ENCODE peak calls at places on chromosomes 11 and 22, in four cellular contexts. S is heart right ventricle; G is CD8-positive, alpha-beta T cell; E is adipocyte. J is an unnamed sample. For H3K9me3, the result is how much of the 10 kb centered on the place peaks cover.

GRCh38 chr11:102007567-102008437 is 39.4 kb upstream of the CFAP300 start:
- DNase-seq in G (no peak), E (peak), S (no peak), J (peak)

GRCh38 chr11:61861634-61862033 is 29.7 kb downstream of the FADS3 start:
- DNase-seq in E (no peak), S (peak), G (no peak), J (no peak)

GRCh38 chr11:121328213-121328966 is 35.8 kb downstream of the SC5D start:
- DNase-seq in S (no peak), G (peak), E (no peak), J (no peak)

GRCh38 chr22:37169412-37169811 is 18.6 kb downstream of the C1QTNF6 start:
- DNase-seq in E (no peak), G (no peak), S (no peak), J (no peak)

GRCh38 chr11:8080069-8080670 is 841 bp upstream of the TUB start:
- DNase-seq in S (no peak), G (no peak), E (no peak), J (no peak)

GRCh38 chr22:19892249-19892879 is 37.7 kb upstream of the GNB1L start:
- DNase-seq in S (no peak), E (no peak), G (peak), J (no peak)

GRCh38 chr11:112294688-112295340 is 34.2 kb upstream of the PLET1 start:
- DNase-seq in E (no peak), G (no peak), S (no peak), J (peak)

GRCh38 chr11:17915500-17916143 is 97.2 kb downstream of the SERGEF start:
- DNase-seq in E (no peak), G (no peak), S (no peak), J (no peak)

GRCh38 chr11:75388386-75389275 is 10.7 kb upstream of the RPS3 start:
- DNase-seq in S (peak), E (peak), G (peak), J (peak)

GRCh38 chr11:23765862-23766261 is 731.0 kb upstream of the LUZP2 start:
- DNase-seq in E (peak), S (no peak), G (no peak), J (no peak)

GRCh38 chr22:19819911-19820879 is 34.5 kb downstream of the GNB1L start:
- DNase-seq in E (no peak), S (no peak), G (peak), J (no peak)

GRCh38 chr11:24932110-24933000 is 435.5 kb downstream of the LUZP2 start:
- DNase-seq in G (no peak), E (no peak), S (no peak), J (no peak)

DNA sequence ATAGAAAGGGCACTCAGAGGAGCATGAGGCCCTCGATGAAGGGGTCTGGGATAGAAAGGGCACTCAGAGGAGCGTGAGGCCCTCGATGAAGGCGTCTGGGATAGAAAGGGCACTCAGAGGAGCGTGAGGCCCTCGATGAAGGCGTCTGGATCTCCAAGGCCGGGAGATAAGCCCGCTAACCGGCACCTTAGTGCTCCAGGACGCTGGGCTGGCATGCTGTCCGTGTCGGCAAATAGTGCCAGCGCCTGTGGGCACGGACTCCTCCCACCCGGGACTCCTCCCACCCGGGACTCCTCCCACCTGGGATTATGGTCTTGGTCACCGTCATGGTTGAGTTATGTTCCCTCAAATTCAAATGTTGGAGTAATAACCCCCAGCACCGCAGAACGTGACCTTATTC is 725.3 kb downstream of the BRD1 start:
- DNase-seq in E (no peak), G (no peak), S (no peak), J (no peak)
- H3K9me3 ChIP-seq in E (under half), G (under half), S (under half), J (under half)

GRCh38 chr22:48303360-48303725 is 1524.3 kb downstream of the BRD1 start:
- DNase-seq in E (no peak), G (no peak), S (no peak), J (no peak)

GRCh38 chr22:48301421-48301820 is 1526.3 kb downstream of the BRD1 start:
- DNase-seq in E (no peak), S (no peak), G (peak), J (no peak)

GRCh38 chr22:48301908-48302307 is 1525.8 kb downstream of the BRD1 start:
- DNase-seq in G (peak), E (no peak), S (no peak), J (no peak)

GRCh38 chr22:48300877-48301276 is 1526.8 kb downstream of the BRD1 start:
- DNase-seq in S (no peak), E (no peak), G (no peak), J (no peak)

GRCh38 chr22:48302657-48303359 is 1524.9 kb downstream of the BRD1 start:
- DNase-seq in S (no peak), E (no peak), G (peak), J (no peak)
- H3K9me3 ChIP-seq in S (under half), E (under half), G (under half), J (under half)

DNA sequence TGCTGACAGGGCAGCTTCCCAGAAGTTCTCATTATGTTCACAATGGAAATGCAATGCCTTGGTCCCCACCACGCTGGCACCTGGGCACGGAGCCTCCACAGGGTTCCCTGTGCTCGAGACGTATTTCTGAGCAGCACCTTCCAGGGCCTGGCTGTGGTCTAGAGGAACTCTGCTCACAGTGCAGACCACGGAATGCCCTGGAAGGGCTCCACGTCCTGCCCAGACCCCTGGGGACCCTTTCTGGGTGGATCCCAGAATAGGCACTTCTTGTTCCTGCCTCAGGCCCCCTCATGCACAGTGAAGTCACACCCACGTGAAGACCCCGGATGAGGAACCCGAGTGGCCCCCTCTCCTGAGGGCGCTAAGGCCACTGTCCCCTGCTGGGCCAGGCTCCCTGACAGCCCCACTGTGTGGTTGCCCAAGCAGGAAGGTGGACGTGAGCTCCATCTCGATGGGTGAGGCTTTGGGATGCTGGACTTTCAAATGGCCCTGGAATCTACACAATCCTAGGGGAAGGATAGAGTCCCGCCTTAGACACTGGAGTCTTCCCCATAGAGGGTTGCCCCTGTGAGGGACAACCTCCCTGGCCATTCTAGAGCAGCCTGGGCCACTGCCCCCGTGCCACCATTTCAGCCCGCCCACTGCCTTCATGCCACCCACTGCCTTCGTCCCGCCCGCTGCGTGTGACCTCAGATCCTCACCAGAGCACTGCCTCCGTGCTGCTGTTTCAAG is 1106.8 kb downstream of the BRD1 start:
- DNase-seq in G (no peak), E (no peak), S (no peak), J (no peak)
- H3K9me3 ChIP-seq in G (under half), E (under half), S (under half), J (under half)

DNA sequence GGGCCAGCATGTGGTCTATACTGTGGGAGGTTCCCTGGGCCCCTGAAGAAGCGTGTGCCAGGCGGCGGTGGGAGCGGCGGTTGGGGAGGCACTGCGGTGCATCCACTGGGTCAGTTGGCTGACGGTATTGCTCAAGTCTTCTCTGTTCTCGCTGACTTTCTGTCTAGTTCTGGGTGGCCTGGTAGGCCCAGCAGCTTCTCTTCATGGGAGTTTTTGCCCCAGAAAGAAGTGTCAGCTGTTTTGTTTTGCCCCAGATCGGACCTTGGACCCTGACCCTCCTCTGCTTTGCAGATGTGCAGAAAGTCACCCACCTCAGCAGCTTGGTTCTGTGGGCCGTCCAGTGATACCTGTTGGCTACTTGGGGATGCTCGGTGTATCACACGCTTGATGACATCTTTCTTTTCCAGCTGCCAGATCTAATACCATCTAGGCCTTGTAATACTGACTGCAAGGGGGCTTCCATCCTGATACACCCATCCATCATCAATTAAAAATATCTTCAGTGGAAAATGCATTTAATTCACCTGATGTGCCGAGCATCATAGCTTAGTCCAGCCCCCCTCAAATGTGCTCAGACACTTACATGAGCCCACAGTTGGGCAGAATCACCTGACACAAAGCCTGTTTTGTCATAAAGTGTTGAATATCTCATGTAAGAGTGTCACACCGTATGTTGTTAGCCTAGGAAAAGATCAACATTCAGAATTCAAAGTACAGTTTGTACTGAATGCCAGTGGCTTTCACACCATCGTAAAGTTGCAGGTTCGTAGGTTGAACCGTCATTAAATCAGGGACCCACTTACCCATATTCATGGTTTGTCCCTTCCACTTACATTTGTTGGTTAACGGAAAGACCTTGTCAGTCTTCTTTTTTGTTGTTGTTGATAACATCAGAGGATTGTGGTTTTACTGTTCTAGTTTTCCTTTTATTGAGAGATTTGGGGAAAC is 13.9 kb downstream of the ZBED4 start:
- DNase-seq in E (no peak), G (no peak), S (no peak), J (no peak)
- H3K9me3 ChIP-seq in E (under half), G (under half), S (under half), J (under half)

GRCh38 chr11:13772223-13773046 is 104.0 kb downstream of the FAR1 start:
- DNase-seq in S (peak), G (no peak), E (peak), J (peak)

GRCh38 chr11:13767461-13767860 is 99.0 kb downstream of the FAR1 start:
- DNase-seq in G (no peak), S (no peak), E (no peak), J (no peak)

GRCh38 chr11:13765886-13766285 is 97.4 kb downstream of the FAR1 start:
- DNase-seq in S (no peak), E (no peak), G (no peak), J (no peak)

GRCh38 chr11:13769188-13769587 is 100.7 kb downstream of the FAR1 start:
- DNase-seq in E (no peak), G (no peak), S (no peak), J (no peak)
- H3K9me3 ChIP-seq in E (under half), G (under half), S (under half), J (under half)

GRCh38 chr11:96622026-96622634 is 232.3 kb downstream of the JRKL start:
- DNase-seq in G (no peak), E (no peak), S (peak), J (no peak)

DNA sequence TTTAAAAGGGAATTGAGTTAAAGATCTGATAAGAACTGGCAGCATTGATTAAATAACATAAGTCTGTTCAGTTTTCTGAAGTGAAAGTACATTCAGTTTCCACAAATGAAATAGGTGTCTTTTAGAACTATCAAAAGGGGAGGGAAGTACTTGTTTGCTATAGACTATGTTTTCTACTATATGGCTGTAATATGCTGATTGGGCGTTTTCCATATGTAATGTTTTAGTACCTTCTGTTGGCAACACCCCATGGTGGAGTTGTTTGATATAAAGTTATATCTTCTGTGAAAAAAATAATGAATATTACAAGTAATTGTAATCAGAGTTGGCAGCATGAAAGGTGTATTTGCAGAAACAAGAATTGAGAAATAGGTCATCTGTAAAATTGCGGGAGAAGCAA is 237.6 kb downstream of the JRKL start:
- DNase-seq in E (no peak), S (no peak), G (no peak), J (no peak)
- H3K9me3 ChIP-seq in E (under half), S (under half), G (under half), J (under half)

DNA sequence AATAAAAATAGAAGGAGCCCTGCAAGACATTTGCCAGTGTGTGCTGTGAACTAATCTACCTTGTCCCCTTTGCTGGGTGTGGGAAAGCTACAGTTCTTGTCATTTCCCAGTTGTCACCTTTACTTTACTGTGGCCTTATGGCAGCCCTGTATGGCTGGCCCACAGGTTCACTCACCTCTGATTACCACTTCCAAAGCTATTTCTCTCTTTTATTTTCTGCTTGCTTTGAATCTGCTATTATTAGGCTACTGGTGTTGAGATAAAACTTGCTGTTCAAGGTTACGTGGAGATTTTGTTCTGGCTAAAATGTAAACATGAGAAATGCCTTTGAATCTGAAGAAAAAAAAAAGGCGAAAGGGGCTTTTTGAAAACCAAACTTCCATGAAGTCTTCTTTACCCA is 9.6 kb upstream of the CABP2 start:
- DNase-seq in S (no peak), G (no peak), E (no peak), J (no peak)
- H3K9me3 ChIP-seq in S (under half), G (under half), E (under half), J (under half)

GRCh38 chr22:50698546-50698945 is 25.9 kb downstream of the SHANK3 start:
- DNase-seq in G (no peak), S (no peak), E (no peak), J (no peak)
- H3K9me3 ChIP-seq in G (under half), S (under half), E (under half), J (under half)

J was measured in A673.